ENCODE peak calls at places on chromosomes 7 and 10, in four cellular contexts. One of them, this sample, is unnamed.

GRCh38 chr10:126227762-126228134 is 160.5 kb downstream of the ADAM12 start:
- DNase-seq in H1: no peak
- DNase-seq in GM12878: no peak
- DNase-seq in HCT116: no peak
- DNase-seq in this sample: no peak

GRCh38 chr10:111109506-111110242 is 32.8 kb downstream of the ADRA2A start:
- DNase-seq in H1: no peak
- DNase-seq in GM12878: no peak
- DNase-seq in HCT116: no peak
- DNase-seq in this sample: no peak

GRCh38 chr7:117810642-117811512 is 62.4 kb downstream of the CTTNBP2 start:
- DNase-seq in H1: no peak
- DNase-seq in GM12878: no peak
- DNase-seq in HCT116: no peak
- DNase-seq in this sample: no peak

GRCh38 chr10:51733061-51733460 is 33.7 kb upstream of the CSTF2T start:
- DNase-seq in H1: no peak
- DNase-seq in GM12878: no peak
- DNase-seq in HCT116: no peak
- DNase-seq in this sample: no peak

GRCh38 chr7:20408467-20408826 is 77.7 kb downstream of the ITGB8 start:
- DNase-seq in H1: no peak
- DNase-seq in GM12878: no peak
- DNase-seq in HCT116: no peak
- DNase-seq in this sample: no peak

GRCh38 chr7:116341222-116341907 is 131.0 kb downstream of the TES start:
- DNase-seq in H1: no peak
- DNase-seq in GM12878: no peak
- DNase-seq in HCT116: no peak
- DNase-seq in this sample: no peak

GRCh38 chr10:24344279-24344678 is 135.3 kb downstream of the KIAA1217 start:
- DNase-seq in H1: no peak
- DNase-seq in GM12878: no peak
- DNase-seq in HCT116: no peak
- DNase-seq in this sample: no peak

GRCh38 chr7:150996289-150997074 is 5.7 kb downstream of the NOS3 start:
- DNase-seq in H1: no peak
- DNase-seq in GM12878: no peak
- DNase-seq in HCT116: no peak
- DNase-seq in this sample: peak

GRCh38 chr10:18689498-18689897 is 30.3 kb downstream of the ARL5B start:
- DNase-seq in H1: no peak
- DNase-seq in GM12878: no peak
- DNase-seq in HCT116: no peak
- DNase-seq in this sample: no peak

GRCh38 chr10:75685187-75685586 is 253.8 kb downstream of the LRMDA start:
- DNase-seq in H1: no peak
- DNase-seq in GM12878: no peak
- DNase-seq in HCT116: no peak
- DNase-seq in this sample: no peak

GRCh38 chr7:32453286-32454011 is 36.7 kb downstream of the LSM5 start:
- DNase-seq in H1: no peak
- DNase-seq in GM12878: no peak
- DNase-seq in HCT116: no peak
- DNase-seq in this sample: no peak

GRCh38 chr7:33185786-33186185 is 56.4 kb downstream of the BBS9 start:
- DNase-seq in H1: no peak
- DNase-seq in GM12878: no peak
- DNase-seq in HCT116: peak
- DNase-seq in this sample: peak

GRCh38 chr7:108284349-108285017 is 154.3 kb upstream of the LAMB4 start:
- DNase-seq in H1: no peak
- DNase-seq in GM12878: no peak
- DNase-seq in HCT116: no peak
- DNase-seq in this sample: no peak

GRCh38 chr10:131027256-131027655 is 284.3 kb downstream of the TCERG1L start:
- DNase-seq in H1: no peak
- DNase-seq in GM12878: no peak
- DNase-seq in HCT116: no peak
- DNase-seq in this sample: no peak

GRCh38 chr7:148121426-148121825 is 469.1 kb upstream of the C7orf33 start:
- DNase-seq in H1: no peak
- DNase-seq in GM12878: no peak
- DNase-seq in HCT116: no peak
- DNase-seq in this sample: no peak

GRCh38 chr7:6346581-6346980 is 74.2 kb upstream of the CYTH3 start:
- DNase-seq in H1: no peak
- DNase-seq in GM12878: no peak
- DNase-seq in HCT116: no peak
- DNase-seq in this sample: no peak

GRCh38 chr10:75470901-75471300 is 39.5 kb downstream of the LRMDA start:
- DNase-seq in H1: no peak
- DNase-seq in GM12878: no peak
- DNase-seq in HCT116: no peak
- DNase-seq in this sample: no peak

GRCh38 chr10:73910764-73911552 is at the start of gene PLAU:
- DNase-seq in H1: no peak
- DNase-seq in GM12878: no peak
- DNase-seq in HCT116: no peak
- DNase-seq in this sample: peak

GRCh38 chr7:133646493-133647154 is 393.7 kb downstream of the EXOC4 start:
- DNase-seq in H1: no peak
- DNase-seq in GM12878: no peak
- DNase-seq in HCT116: no peak
- DNase-seq in this sample: no peak

GRCh38 chr10:99339563-99340047 is 10.4 kb downstream of the CNNM1 start:
- DNase-seq in H1: no peak
- DNase-seq in GM12878: no peak
- DNase-seq in HCT116: no peak
- DNase-seq in this sample: no peak

GRCh38 chr10:11264481-11265044 is 246.9 kb downstream of the CELF2 start:
- DNase-seq in H1: no peak
- DNase-seq in GM12878: no peak
- DNase-seq in HCT116: no peak
- DNase-seq in this sample: no peak

GRCh38 chr10:44234471-44234850 is 150.4 kb downstream of the CXCL12 start:
- DNase-seq in H1: no peak
- DNase-seq in GM12878: no peak
- DNase-seq in HCT116: no peak
- DNase-seq in this sample: no peak

GRCh38 chr10:35435824-35436223 is 99.5 kb downstream of the CCNY start:
- DNase-seq in H1: no peak
- DNase-seq in GM12878: no peak
- DNase-seq in HCT116: no peak
- DNase-seq in this sample: no peak

GRCh38 chr10:74875966-74876365 is 49.6 kb downstream of the KAT6B start:
- DNase-seq in H1: no peak
- DNase-seq in GM12878: no peak
- DNase-seq in HCT116: no peak
- DNase-seq in this sample: no peak

GRCh38 chr7:44057181-44057848 is 8.1 kb downstream of the PGAM2 start:
- DNase-seq in H1: no peak
- DNase-seq in GM12878: no peak
- DNase-seq in HCT116: no peak
- DNase-seq in this sample: no peak

GRCh38 chr7:45698527-45699309 is 124.5 kb downstream of the ADCY1 start:
- DNase-seq in H1: no peak
- DNase-seq in GM12878: no peak
- DNase-seq in HCT116: no peak
- DNase-seq in this sample: no peak

GRCh38 chr10:47021850-47022249 is 110.6 kb downstream of the PTPN20 start:
- DNase-seq in H1: no peak
- DNase-seq in GM12878: no peak
- DNase-seq in HCT116: no peak
- DNase-seq in this sample: no peak

GRCh38 chr10:77226434-77226833 is 411.2 kb downstream of the KCNMA1 start:
- DNase-seq in H1: no peak
- DNase-seq in GM12878: no peak
- DNase-seq in HCT116: no peak
- DNase-seq in this sample: no peak

DNA sequence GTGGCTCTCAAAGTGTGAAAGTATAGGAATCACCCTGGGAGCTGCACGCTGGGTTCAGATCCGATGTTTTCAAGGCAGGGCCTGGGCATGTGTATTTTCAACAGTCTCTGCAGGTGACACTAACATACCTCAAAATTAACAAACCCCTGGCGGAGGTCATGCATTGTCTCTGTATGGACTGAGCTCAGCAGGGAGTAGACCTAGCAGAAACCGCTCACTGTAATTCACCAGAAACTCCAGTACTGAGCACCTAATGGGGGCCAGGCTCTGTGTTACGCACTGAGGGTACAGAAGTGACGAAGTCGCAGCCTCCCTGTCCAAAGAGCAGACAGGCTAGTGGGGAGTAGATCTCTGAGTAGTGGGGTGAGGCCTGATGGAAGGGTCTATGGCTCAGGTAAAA is 5.6 kb downstream of the STRA8 start:
- DNase-seq in H1: no peak
- DNase-seq in GM12878: no peak
- DNase-seq in HCT116: no peak
- DNase-seq in this sample: no peak
- TF ChIP-seq EGR1 in H1: no peak
- TF ChIP-seq EGR1 in GM12878: no peak
- TF ChIP-seq EGR1 in HCT116: no peak
- TF ChIP-seq EGR1 in this sample: no peak

DNA sequence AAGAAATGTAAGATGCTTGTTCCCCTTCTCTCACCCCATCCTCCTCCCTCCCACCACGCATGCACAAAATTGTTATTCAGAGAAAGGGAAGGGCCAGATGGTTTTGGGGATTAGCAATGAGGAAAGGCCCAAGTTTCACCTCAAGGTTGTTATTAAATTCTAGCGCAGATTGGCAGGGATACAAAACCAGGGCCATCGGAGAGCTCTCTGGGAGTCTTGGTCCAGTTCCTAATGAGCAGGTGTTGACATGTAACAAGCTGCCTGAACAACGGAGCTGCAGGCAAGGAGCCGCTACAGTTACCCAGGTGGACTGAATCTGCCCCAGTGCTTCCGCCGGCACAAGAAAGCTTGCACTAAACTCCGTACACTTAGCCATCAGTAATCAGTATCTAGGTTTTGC is 9.7 kb upstream of the ANK3 start:
- DNase-seq in H1: no peak
- DNase-seq in GM12878: no peak
- DNase-seq in HCT116: no peak
- DNase-seq in this sample: no peak
- TF ChIP-seq EGR1 in H1: no peak
- TF ChIP-seq EGR1 in GM12878: no peak
- TF ChIP-seq EGR1 in HCT116: no peak
- TF ChIP-seq EGR1 in this sample: no peak

DNA sequence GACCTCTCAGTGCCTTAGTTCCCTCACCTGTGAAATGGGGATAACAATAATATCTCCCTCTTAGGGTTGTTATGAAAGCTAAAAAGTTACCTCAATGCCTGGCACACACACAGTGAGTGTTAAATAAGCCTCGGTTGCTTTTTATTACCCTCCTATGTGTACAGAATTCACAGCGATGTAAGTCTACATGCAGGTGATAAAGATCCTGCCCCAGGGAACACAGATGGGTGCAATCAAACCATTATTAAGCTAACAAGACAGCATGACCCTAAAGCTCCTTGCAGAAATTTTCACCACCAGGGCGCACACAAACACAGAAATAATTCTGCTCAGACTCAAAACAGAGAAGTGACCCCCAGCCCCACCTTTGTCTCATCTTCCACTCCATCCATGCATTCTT is 261.9 kb downstream of the SNX10 start:
- DNase-seq in H1: no peak
- DNase-seq in GM12878: no peak
- DNase-seq in HCT116: no peak
- DNase-seq in this sample: no peak
- TF ChIP-seq EGR1 in H1: no peak
- TF ChIP-seq EGR1 in GM12878: no peak
- TF ChIP-seq EGR1 in HCT116: no peak
- TF ChIP-seq EGR1 in this sample: no peak

DNA sequence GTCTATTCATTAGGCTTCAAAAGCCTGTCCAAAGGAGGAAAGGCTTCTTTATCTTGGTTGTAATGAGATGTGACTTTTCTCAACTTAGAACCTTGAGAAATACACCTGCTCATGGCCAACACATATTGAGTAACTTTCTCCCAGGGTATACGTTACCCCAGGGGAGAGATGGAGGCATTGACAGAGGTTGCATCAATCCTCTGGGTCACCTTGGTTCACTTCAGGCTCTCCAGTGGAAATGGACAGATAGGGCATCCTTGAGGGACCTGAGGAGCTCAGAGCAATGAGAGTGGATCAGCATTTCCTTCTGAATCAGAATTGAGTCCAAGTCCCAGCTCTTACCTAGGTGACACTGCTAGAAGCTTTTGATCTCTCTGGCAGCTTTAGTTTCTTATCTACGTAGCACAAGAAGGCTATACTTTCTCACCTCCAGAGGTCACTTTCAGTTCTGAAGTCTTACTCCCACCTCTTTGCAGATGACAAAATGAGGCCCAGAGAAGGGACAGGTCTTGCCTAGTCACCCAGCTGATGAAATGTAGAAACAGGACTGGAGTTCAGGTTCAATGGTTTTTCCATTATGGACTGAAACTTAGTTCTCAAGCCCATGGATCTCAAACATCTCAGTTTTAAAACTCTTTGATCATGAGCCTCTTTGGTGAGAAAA is 35.2 kb downstream of the PANK1 start:
- DNase-seq in H1: no peak
- DNase-seq in GM12878: peak
- DNase-seq in HCT116: no peak
- DNase-seq in this sample: peak
- TF ChIP-seq EGR1 in H1: no peak
- TF ChIP-seq EGR1 in GM12878: no peak
- TF ChIP-seq EGR1 in HCT116: no peak
- TF ChIP-seq EGR1 in this sample: peak

DNA sequence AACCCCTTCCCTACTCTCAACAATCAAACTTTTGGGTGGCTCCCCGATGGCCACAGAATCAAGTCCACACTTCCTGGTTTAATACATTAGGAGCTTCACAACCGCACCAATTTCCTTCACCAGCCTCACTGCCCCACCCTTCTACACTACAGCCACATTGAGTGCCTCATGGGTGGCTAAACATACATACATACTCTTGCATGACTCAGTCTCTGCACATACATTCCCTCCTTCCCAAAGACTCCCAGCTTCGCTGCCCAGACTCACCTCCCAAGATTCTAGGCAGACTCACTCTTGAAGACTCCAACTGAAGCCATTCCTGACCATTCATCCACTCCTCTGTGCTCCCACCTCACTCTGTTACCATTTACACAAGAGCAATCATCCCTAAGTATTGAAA is 15.9 kb downstream of the VPS41 start:
- DNase-seq in H1: no peak
- DNase-seq in GM12878: no peak
- DNase-seq in HCT116: no peak
- DNase-seq in this sample: no peak
- TF ChIP-seq EGR1 in H1: no peak
- TF ChIP-seq EGR1 in GM12878: no peak
- TF ChIP-seq EGR1 in HCT116: no peak
- TF ChIP-seq EGR1 in this sample: no peak